ENCODE peak calls at places on chromosomes 16 and 17, in four cellular contexts. One of them, this sample, is unnamed.

GRCh38 chr17:33451221-33451620 is 158.1 kb upstream of the ASIC2 start:
- DNase-seq in AML-193: no peak
- DNase-seq in nucleus accumbens: no peak
- DNase-seq in AG04450: no peak
- DNase-seq in this sample: no peak

GRCh38 chr17:46772013-46772878 is 46.2 kb downstream of the WNT3 start:
- DNase-seq in AML-193: no peak
- DNase-seq in nucleus accumbens: peak; percentile 34
- DNase-seq in AG04450: no peak
- DNase-seq in this sample: no peak

GRCh38 chr17:63479495-63480184 is 2.8 kb downstream of the ACE start:
- DNase-seq in AML-193: no peak
- DNase-seq in nucleus accumbens: no peak
- DNase-seq in AG04450: no peak
- DNase-seq in this sample: no peak

GRCh38 chr16:14564323-14564722 is 65.7 kb downstream of the PARN start:
- DNase-seq in AML-193: no peak
- DNase-seq in nucleus accumbens: no peak
- DNase-seq in AG04450: no peak
- DNase-seq in this sample: no peak

GRCh38 chr16:17474037-17474436 is 3.3 kb upstream of the XYLT1 start:
- DNase-seq in AML-193: peak; percentile 16
- DNase-seq in nucleus accumbens: no peak
- DNase-seq in AG04450: no peak
- DNase-seq in this sample: peak; percentile 11

GRCh38 chr17:59329558-59330313 is 1.7 kb upstream of the YPEL2 start:
- DNase-seq in AML-193: peak; percentile 99
- DNase-seq in nucleus accumbens: peak; percentile 35
- DNase-seq in AG04450: peak; percentile 49
- DNase-seq in this sample: peak; percentile 86

GRCh38 chr17:16516594-16517018 is 24.6 kb upstream of the LRRC75A start:
- DNase-seq in AML-193: no peak
- DNase-seq in nucleus accumbens: peak; percentile 67
- DNase-seq in AG04450: peak; percentile 29
- DNase-seq in this sample: peak; percentile 35

GRCh38 chr17:44820631-44821196 is 9.4 kb downstream of the GJC1 start:
- DNase-seq in AML-193: no peak
- DNase-seq in nucleus accumbens: no peak
- DNase-seq in AG04450: peak; percentile 67
- DNase-seq in this sample: no peak

This sample was measured in Kasumi-1.